ENCODE peak calls at places on chromosomes 13 and 19, in eight cellular contexts. M, T, E, J, W, Q, D and U are unnamed samples.

GRCh38 chr13:109160357-109160756 is 530.9 kb downstream of the MYO16 start:
- DNase-seq in M (no peak), E (no peak), W (no peak), J (no peak), T (no peak), Q (peak; percentile 67), D (no peak), U (no peak)

GRCh38 chr13:24460256-24460655 is 52.3 kb downstream of the PARP4 start:
- DNase-seq in Q (no peak), W (no peak), T (no peak), M (no peak), J (no peak), D (no peak), E (no peak), U (no peak)

GRCh38 chr19:6767081-6767356 is 216 bp downstream of the SH2D3A start:
- DNase-seq in Q (peak; percentile 72), W (no peak), D (no peak), J (no peak), E (no peak), T (no peak), M (no peak), U (no peak)

GRCh38 chr19:19336597-19336996 is 16.0 kb downstream of the MAU2 start:
- DNase-seq in M (no peak), J (no peak), D (no peak), Q (no peak), E (no peak), T (no peak), W (no peak), U (no peak)

GRCh38 chr13:61954092-61954491 is 538.4 kb upstream of the PCDH20 start:
- DNase-seq in T (no peak), M (no peak), W (no peak), J (no peak), D (no peak), E (no peak), Q (peak; percentile 9), U (no peak)

GRCh38 chr19:16328824-16329482 is 4.3 kb downstream of the KLF2 start:
- DNase-seq in J (peak; percentile 77), Q (peak; percentile 74), W (no peak), M (no peak), T (no peak), D (no peak), E (peak; percentile 37), U (peak; percentile 22)

GRCh38 chr19:54190942-54191670 is at the start of gene TSEN34:
- DNase-seq in W (peak; percentile 48), M (peak; percentile 62), D (peak; percentile 54), T (peak; percentile 87), E (no peak), J (peak; percentile 96), Q (peak; percentile 93), U (peak; percentile 90)

GRCh38 chr19:18519962-18520847 is 1.7 kb downstream of the ELL start:
- DNase-seq in Q (peak; percentile 79), M (peak; percentile 25), J (peak; percentile 57), T (no peak), E (peak; percentile 76), W (no peak), D (peak; percentile 74), U (peak; percentile 74)

GRCh38 chr13:42794572-42795275 is 13.3 kb downstream of the FAM216B start:
- DNase-seq in T (no peak), Q (no peak), M (no peak), D (no peak), J (no peak), W (no peak), E (no peak), U (no peak)

GRCh38 chr13:108609353-108609752 is 20.1 kb upstream of the MYO16 start:
- DNase-seq in W (no peak), E (no peak), M (no peak), T (no peak), J (no peak), Q (peak; percentile 6), D (no peak), U (no peak)

GRCh38 chr13:77832339-77833100 is 86.1 kb downstream of the EDNRB start:
- DNase-seq in E (no peak), T (no peak), Q (no peak), W (no peak), J (no peak), M (no peak), D (no peak), U (no peak)

GRCh38 chr19:17999685-18000479 is 8.1 kb upstream of the ARRDC2 start:
- DNase-seq in M (no peak), E (no peak), D (no peak), T (no peak), Q (no peak), W (no peak), J (no peak), U (no peak)

GRCh38 chr19:49342291-49342721 is 7.1 kb downstream of the CD37 start:
- DNase-seq in W (no peak), Q (no peak), D (no peak), E (no peak), J (no peak), T (no peak), M (no peak), U (peak; percentile 7)

GRCh38 chr13:47066261-47066660 is 169.4 kb upstream of the HTR2A start:
- DNase-seq in T (no peak), J (no peak), D (no peak), W (no peak), Q (no peak), E (no peak), M (no peak), U (no peak)